ENCODE peak calls at places on chromosomes 4 and X, in four cellular contexts. K is upper lobe of left lung, V is HCT116, I is Panc1. D is an unnamed sample.

GRCh38 chr4:103306870-103307345 is 108.8 kb upstream of the CENPE start:
- ATAC-seq in V (no peak), K (peak; percentile 52), I (no peak), D (no peak)

GRCh38 chr4:159019356-159019755 is 83.5 kb upstream of the RAPGEF2 start:
- ATAC-seq in I (no peak), V (no peak), K (no peak), D (no peak)

GRCh38 chrX:43618376-43619205 is 37.5 kb upstream of the MAOA start:
- ATAC-seq in K (no peak), I (no peak), V (no peak), D (no peak)

GRCh38 chrX:65578346-65578745 is 43.8 kb upstream of the LAS1L start:
- ATAC-seq in K (no peak), V (no peak), I (no peak), D (no peak)

GRCh38 chr4:39181520-39181904 is 817 bp upstream of the WDR19 start:
- ATAC-seq in I (no peak), K (no peak), V (no peak), D (no peak)

GRCh38 chr4:1983846-1984405 is 24.8 kb downstream of the NELFA start:
- ATAC-seq in V (no peak), I (no peak), K (no peak), D (no peak)

GRCh38 chr4:104524026-104524425 is 29.3 kb upstream of the CXXC4 start:
- ATAC-seq in V (no peak), K (no peak), I (no peak), D (no peak)

GRCh38 chrX:19832186-19832965 is 55.0 kb downstream of the SH3KBP1 start:
- ATAC-seq in V (no peak), I (no peak), K (no peak), D (no peak)

GRCh38 chr4:90186229-90186628 is 59.0 kb downstream of the CCSER1 start:
- ATAC-seq in K (no peak), V (no peak), I (no peak), D (no peak)

GRCh38 chr4:41213563-41214157 is 682 bp downstream of the APBB2 start:
- ATAC-seq in I (peak; percentile 5), K (peak; percentile 47), V (peak; percentile 0), D (peak; percentile 1)

GRCh38 chr4:25290490-25291067 is 22.0 kb upstream of the ZCCHC4 start:
- ATAC-seq in V (no peak), K (no peak), I (no peak), D (no peak)

DNA sequence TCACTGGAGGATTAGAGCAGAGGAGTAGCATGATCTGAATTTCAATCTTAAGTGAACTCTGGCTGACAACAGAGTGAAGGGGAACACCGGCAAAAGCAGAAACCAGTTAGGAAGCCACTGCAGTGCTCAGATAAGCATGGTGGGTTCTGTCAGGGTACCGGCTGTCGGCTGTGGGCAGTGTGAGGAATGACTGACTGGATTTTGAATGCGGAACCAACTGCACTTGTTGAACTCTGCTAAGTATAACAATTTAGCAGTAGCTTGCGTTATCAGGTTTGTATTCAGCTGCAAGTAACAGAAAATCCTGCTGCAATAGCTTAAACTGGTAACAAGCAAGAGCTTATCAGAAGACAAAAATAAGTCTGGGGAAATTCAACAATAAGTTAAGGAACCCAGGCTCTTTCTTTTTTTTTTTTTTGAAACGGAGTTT is 5.2 kb downstream of the HTT start:
- ATAC-seq in V (no peak), K (no peak), I (no peak), D (no peak)
- TF ChIP-seq POLR2AphosphoS5 in V (no peak), K (no peak), I (no peak), D (no peak)

GRCh38 chrX:28585767-28586166 is 1.5 kb upstream of the IL1RAPL1 start:
- ATAC-seq in I (no peak), K (no peak), V (no peak), D (no peak)
- H3K27ac ChIP-seq in I (no peak overlapping the region), K (no peak overlapping the region), V (peak overlapping the region; percentile 87), D (peak overlapping the region; percentile 66)

DNA sequence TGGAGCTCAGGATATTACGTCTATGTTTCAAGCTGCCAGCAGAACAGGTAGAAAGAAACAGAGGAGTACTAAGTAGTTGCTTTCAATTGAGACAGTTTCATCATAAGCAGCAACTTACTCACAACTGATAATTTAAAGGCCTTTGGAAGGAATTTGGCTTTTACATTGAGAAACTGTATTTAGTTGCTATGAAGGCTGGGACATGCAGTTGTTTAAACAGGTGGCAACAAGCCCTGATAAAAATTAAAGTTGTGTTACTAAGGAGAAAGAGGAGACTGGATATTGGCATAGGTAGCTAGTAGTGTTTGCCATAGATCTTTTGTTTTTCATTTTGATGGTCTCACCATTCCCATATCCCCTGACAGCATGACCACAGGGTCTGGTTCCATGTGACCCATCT is 18.4 kb downstream of the MID1IP1 start:
- ATAC-seq in V (no peak), K (no peak), I (no peak), D (no peak)
- TF ChIP-seq POLR2AphosphoS5 in V (no peak), K (no peak), I (no peak), D (no peak)

GRCh38 chr4:183610613-183611012 is 48.4 kb downstream of the RWDD4 start:
- ATAC-seq in V (no peak), I (no peak), K (peak; percentile 90), D (peak; percentile 69)
- H3K27ac ChIP-seq in V (no peak overlapping the region), I (no peak overlapping the region), K (peak overlapping the region; percentile 1), D (no peak overlapping the region)